ENCODE peak calls at places on chromosomes 6 and 20, in ten cellular contexts. W is tibial artery; C is left lung; Y is stimulated activated CD8-positive, alpha-beta memory T cell treated with anti-CD3 and anti-CD28 coated beads, Interleukin-7, amount 100 ng/mL, for 1 hour; A is glomerular endothelial cell; G is breast epithelium; L is HepG2; M is fibroblast of mammary gland; D is NCI-H1092 treated with DMSO at 0.1 percent for 48 hours; Q is naive thymus-derived CD4-positive, alpha-beta T cell. V is an unnamed sample.

GRCh38 chr6:37511910-37512399 is 12.3 kb upstream of the CCDC167 start:
- DNase-seq in M (no peak), A (no peak), D (no peak), Y (no peak), C (no peak), Q (no peak), L (no peak), W (no peak), G (no peak), V (no peak)

GRCh38 chr20:48203252-48203651 is 418.0 kb upstream of the SULF2 start:
- DNase-seq in D (no peak), G (no peak), M (no peak), A (no peak), Y (no peak), W (no peak), C (no peak), Q (no peak), L (no peak), V (no peak)

GRCh38 chr6:160070831-160071230 is 50.8 kb upstream of the SLC22A1 start:
- DNase-seq in L (no peak), Q (no peak), C (no peak), G (no peak), Y (no peak), D (no peak), M (no peak), W (no peak), A (no peak), V (no peak)

GRCh38 chr20:31718952-31719643 is 3.6 kb downstream of the BCL2L1 start:
- DNase-seq in Y (no peak), G (peak; percentile 91), C (no peak), W (no peak), D (no peak), A (no peak), M (no peak), Q (no peak), L (no peak), V (no peak)

GRCh38 chr20:50339196-50339901 is 148.7 kb downstream of the CEBPB start:
- DNase-seq in G (peak; percentile 60), Y (no peak), W (no peak), M (peak; percentile 64), C (no peak), D (no peak), Q (no peak), L (no peak), A (no peak), V (no peak)

GRCh38 chr20:46974669-46975434 is 80.2 kb downstream of the EYA2 start:
- DNase-seq in Y (no peak), W (no peak), L (no peak), A (no peak), C (no peak), Q (no peak), D (no peak), G (peak; percentile 91), M (no peak), V (no peak)

GRCh38 chr20:57437672-57438330 is 46.6 kb downstream of the RBM38 start:
- DNase-seq in D (no peak), M (no peak), L (no peak), A (no peak), Q (no peak), W (peak; percentile 60), Y (no peak), G (no peak), C (peak; percentile 79), V (no peak)

GRCh38 chr20:56752274-56752673 is 123.2 kb downstream of the TFAP2C start:
- DNase-seq in D (no peak), W (no peak), G (peak; percentile 40), Q (no peak), A (no peak), Y (no peak), M (no peak), L (no peak), C (no peak), V (no peak)

GRCh38 chr6:26251354-26252081 is 113.5 kb upstream of the BTN3A2 start:
- DNase-seq in W (no peak), Q (peak; percentile 73), G (peak; percentile 69), L (no peak), A (no peak), D (peak; percentile 85), C (peak; percentile 86), Y (peak; percentile 20), M (peak; percentile 41), V (peak; percentile 95)

GRCh38 chr20:63191400-63191799 is 24.5 kb downstream of the YTHDF1 start:
- DNase-seq in G (peak; percentile 56), Y (no peak), D (peak; percentile 78), Q (no peak), A (no peak), L (no peak), C (peak; percentile 79), M (no peak), W (no peak), V (no peak)

GRCh38 chr20:35912877-35913276 is 41.4 kb downstream of the SCAND1 start:
- DNase-seq in A (no peak), D (no peak), L (no peak), G (no peak), W (no peak), M (no peak), C (no peak), Q (no peak), Y (no peak), V (peak; percentile 17)

GRCh38 chr6:30483677-30484279 is 5.5 kb upstream of the HLA-E start:
- DNase-seq in Q (no peak), D (peak; percentile 6), G (no peak), W (no peak), A (peak; percentile 67), Y (no peak), L (peak; percentile 66), M (peak; percentile 79), C (no peak), V (peak; percentile 88)

GRCh38 chr20:6058684-6059295 is 4.9 kb upstream of the LRRN4 start:
- DNase-seq in Q (no peak), A (no peak), W (no peak), C (no peak), D (peak; percentile 33), Y (no peak), L (no peak), G (no peak), M (no peak), V (no peak)

GRCh38 chr6:106974999-106975698 is 620 bp upstream of the CD24 start:
- DNase-seq in L (no peak), W (no peak), C (peak; percentile 94), Y (no peak), Q (peak; percentile 37), D (peak; percentile 86), G (peak; percentile 26), M (peak; percentile 4), A (no peak), V (no peak)

GRCh38 chr6:142374965-142375733 is 73.3 kb downstream of the ADGRG6 start:
- DNase-seq in Y (no peak), M (peak; percentile 49), D (no peak), W (no peak), L (peak; percentile 99), A (peak; percentile 98), G (no peak), Q (no peak), C (no peak), V (peak; percentile 85)